ENCODE peak calls at places on chromosomes 3 and 15, in six cellular contexts. H, N, Y, K, P and T are unnamed samples.
A peak's percentile ranks its signal among the peaks of the same experiment; 100 is the strongest.

GRCh38 chr15:60575995-60576394 is 97.1 kb upstream of the ICE2 start:
- DNase-seq in H (no peak), N (no peak), Y (peak; percentile 39), K (no peak), P (no peak), T (no peak)

GRCh38 chr3:182789371-182789770 is 3.9 kb upstream of the ATP11B start:
- DNase-seq in H (no peak), N (no peak), Y (no peak), K (no peak), P (no peak), T (peak; percentile 28)

GRCh38 chr15:25053000-25053815 is 98.4 kb downstream of the SNRPN start:
- DNase-seq in H (no peak), N (peak; percentile 29), Y (no peak), K (peak; percentile 4), P (no peak), T (no peak)

GRCh38 chr3:64157150-64158035 is 67.9 kb downstream of the PRICKLE2 start:
- DNase-seq in H (no peak), N (no peak), Y (no peak), K (no peak), P (no peak), T (no peak)

GRCh38 chr3:81446806-81447205 is 314.6 kb downstream of the GBE1 start:
- DNase-seq in H (no peak), N (no peak), Y (no peak), K (no peak), P (no peak), T (no peak)

GRCh38 chr3:72625616-72626337 is 222.5 kb downstream of the SHQ1 start:
- DNase-seq in H (no peak), N (no peak), Y (peak; percentile 29), K (no peak), P (no peak), T (peak; percentile 58)

GRCh38 chr3:31157893-31158620 is 263.6 kb upstream of the GADL1 start:
- DNase-seq in H (no peak), N (no peak), Y (no peak), K (no peak), P (no peak), T (peak; percentile 23)

GRCh38 chr15:75718326-75718725 is 5.7 kb upstream of the CSPG4 start:
- DNase-seq in H (peak; percentile 46), N (no peak), Y (peak; percentile 77), K (no peak), P (no peak), T (peak; percentile 65)

GRCh38 chr15:75050283-75050682 is 26.9 kb downstream of the PPCDC start:
- DNase-seq in H (no peak), N (no peak), Y (no peak), K (no peak), P (no peak), T (no peak)

GRCh38 chr3:37907906-37908305 is 46.2 kb downstream of the CTDSPL start:
- DNase-seq in H (no peak), N (no peak), Y (no peak), K (no peak), P (no peak), T (no peak)

GRCh38 chr15:72199721-72200212 is 2.2 kb upstream of the GRAMD2A start:
- DNase-seq in H (peak; percentile 79), N (peak; percentile 85), Y (peak; percentile 60), K (peak; percentile 73), P (peak; percentile 47), T (peak; percentile 80)

GRCh38 chr3:186193534-186194450 is 84.9 kb upstream of the ETV5 start:
- DNase-seq in H (no peak), N (no peak), Y (no peak), K (no peak), P (no peak), T (no peak)

GRCh38 chr3:135556184-135556583 is 409.3 kb upstream of the PPP2R3A start:
- DNase-seq in H (no peak), N (no peak), Y (peak; percentile 5), K (no peak), P (no peak), T (no peak)

GRCh38 chr3:108667312-108667711 is 77.8 kb downstream of the DZIP3 start:
- DNase-seq in H (no peak), N (no peak), Y (no peak), K (no peak), P (no peak), T (no peak)

GRCh38 chr15:60994842-60995495 is 234.1 kb downstream of the RORA start:
- DNase-seq in H (no peak), N (no peak), Y (no peak), K (peak; percentile 52), P (no peak), T (peak; percentile 12)

GRCh38 chr3:129305592-129306091 is 27.0 kb downstream of the HMCES start:
- DNase-seq in H (peak; percentile 92), N (peak; percentile 96), Y (peak; percentile 48), K (peak; percentile 90), P (no peak), T (peak; percentile 89)

GRCh38 chr3:112629425-112629824 is 11.5 kb downstream of the CCDC80 start:
- DNase-seq in H (peak; percentile 69), N (peak; percentile 94), Y (peak; percentile 87), K (peak; percentile 83), P (peak; percentile 71), T (peak; percentile 99)

GRCh38 chr15:43828061-43828657 is 1.4 kb downstream of the WDR76 start:
- DNase-seq in H (no peak), N (no peak), Y (peak; percentile 3), K (no peak), P (no peak), T (peak; percentile 25)

GRCh38 chr15:36330598-36330997 is 248.8 kb upstream of the CDIN1 start:
- DNase-seq in H (no peak), N (no peak), Y (no peak), K (no peak), P (no peak), T (no peak)

GRCh38 chr3:185362850-185363661 is at the start of gene MAP3K13:
- DNase-seq in H (peak; percentile 86), N (peak; percentile 93), Y (peak; percentile 92), K (peak; percentile 60), P (peak; percentile 78), T (peak; percentile 88)

GRCh38 chr3:11238880-11239279 is 33.3 kb upstream of the ATG7 start:
- DNase-seq in H (no peak), N (no peak), Y (peak; percentile 74), K (no peak), P (peak; percentile 69), T (peak; percentile 94)

GRCh38 chr3:36219398-36219797 is 160.9 kb upstream of the STAC start:
- DNase-seq in H (no peak), N (no peak), Y (peak; percentile 28), K (no peak), P (no peak), T (peak; percentile 52)

GRCh38 chr3:157063926-157064325 is 96.0 kb downstream of the CCNL1 start:
- DNase-seq in H (no peak), N (no peak), Y (no peak), K (no peak), P (no peak), T (peak; percentile 45)

GRCh38 chr15:39580630-39581500 is at the start of gene THBS1:
- DNase-seq in H (no peak), N (peak; percentile 97), Y (peak; percentile 96), K (peak; percentile 94), P (peak; percentile 95), T (peak; percentile 90)

GRCh38 chr15:62242999-62243398 is 77.9 kb upstream of the C2CD4B start:
- DNase-seq in H (no peak), N (peak; percentile 45), Y (no peak), K (no peak), P (no peak), T (no peak)

GRCh38 chr15:62240121-62240520 is 75.0 kb upstream of the C2CD4B start:
- DNase-seq in H (no peak), N (no peak), Y (no peak), K (no peak), P (no peak), T (no peak)

GRCh38 chr15:62244762-62245161 is 79.7 kb upstream of the C2CD4B start:
- DNase-seq in H (no peak), N (no peak), Y (no peak), K (no peak), P (no peak), T (no peak)

GRCh38 chr15:62240697-62241096 is 75.6 kb upstream of the C2CD4B start:
- DNase-seq in H (no peak), N (no peak), Y (no peak), K (no peak), P (no peak), T (no peak)

DNA sequence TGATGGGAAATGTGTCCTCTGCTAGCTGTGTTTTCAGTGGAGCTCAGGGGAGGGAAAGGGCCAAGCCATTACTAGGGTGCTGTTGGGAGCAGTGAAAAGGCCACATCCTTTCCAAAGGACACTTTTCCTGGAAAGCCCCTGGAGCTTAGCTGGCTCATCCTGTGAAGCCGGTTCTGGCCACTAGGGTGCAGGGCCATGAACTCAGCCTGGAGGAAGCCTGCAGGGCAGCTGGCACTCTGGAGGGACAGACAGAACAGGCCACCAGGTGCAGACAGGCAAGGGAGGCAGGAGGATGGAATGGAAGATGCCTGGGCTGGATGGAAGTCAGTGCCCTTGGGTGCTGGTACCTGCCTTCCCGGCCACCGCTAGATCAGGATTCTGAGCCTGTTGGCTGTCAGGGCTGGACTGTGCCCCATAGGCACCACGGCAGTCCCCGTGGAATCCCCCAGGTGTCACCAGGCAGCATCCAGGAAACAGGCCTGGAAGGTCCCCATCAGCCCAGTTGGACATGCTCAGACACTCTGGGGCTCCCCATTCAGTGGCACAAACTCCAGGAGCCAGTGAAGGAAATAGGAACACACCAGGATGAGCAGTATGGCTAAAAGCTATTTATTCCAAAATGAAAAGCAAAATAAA is 76.2 kb upstream of the C2CD4B start:
- DNase-seq in H (peak; percentile 69), N (no peak), Y (no peak), K (no peak), P (no peak), T (no peak)
- TF ChIP-seq CTCF in H (peak; percentile 60), N (no peak), Y (peak; percentile 23), K (peak; percentile 6), P (peak; percentile 36), T (peak; percentile 26)

GRCh38 chr15:90957791-90958190 is 3.1 kb downstream of the RCCD1 start:
- DNase-seq in H (no peak), N (no peak), Y (no peak), K (no peak), P (no peak), T (no peak)
- H3K4me3 ChIP-seq in H (peak overlapping the region; percentile 85), N (peak overlapping the region; percentile 68), Y (peak overlapping the region; percentile 66), K (peak overlapping the region; percentile 59), P (peak overlapping the region; percentile 66), T (peak overlapping the region; percentile 73)

GRCh38 chr3:58135712-58136543 is 74.8 kb downstream of the DNASE1L3 start:
- DNase-seq in H (no peak), N (no peak), Y (no peak), K (no peak), P (no peak), T (peak; percentile 41)
- TF ChIP-seq CTCF in H (peak; percentile 21), N (peak; percentile 13), Y (peak; percentile 21), K (no peak), P (peak; percentile 42), T (peak; percentile 51)

DNA sequence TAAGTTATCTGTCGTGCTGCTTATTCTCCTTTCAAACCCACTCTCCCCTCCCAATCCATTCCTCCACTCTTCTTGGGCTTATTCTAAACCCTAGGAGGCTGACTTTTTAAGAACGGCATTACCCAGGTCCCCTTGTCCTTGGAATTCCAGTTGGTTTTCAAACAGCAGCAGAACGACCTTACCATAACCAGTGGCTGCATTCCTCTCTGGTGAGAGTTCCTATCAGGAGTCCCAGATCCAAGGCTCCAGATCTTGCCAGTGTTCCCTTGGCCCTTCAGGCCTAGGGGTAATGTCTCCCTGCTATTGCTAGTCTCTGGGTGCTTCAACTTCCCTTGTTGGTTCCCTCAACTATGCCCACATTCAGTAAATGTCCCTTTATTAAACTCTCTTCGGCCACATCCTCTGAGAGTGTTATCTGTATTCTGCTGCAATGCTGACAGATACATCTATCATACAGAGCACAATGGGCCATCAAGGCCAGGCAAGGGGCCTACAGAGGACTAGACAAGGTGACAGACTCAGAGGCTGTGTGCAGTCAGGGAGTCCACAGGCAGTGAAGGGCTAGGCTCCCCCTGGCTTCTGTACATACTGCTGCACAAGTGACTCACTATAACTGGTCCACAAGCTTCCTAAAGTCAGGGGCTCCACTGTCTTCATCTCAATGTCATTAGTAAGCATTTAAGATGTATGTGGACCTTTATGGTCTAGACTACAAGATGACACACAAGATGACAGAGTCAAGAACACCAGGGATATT is 10.1 kb downstream of the LYSMD2 start:
- DNase-seq in H (peak; percentile 64), N (no peak), Y (no peak), K (no peak), P (no peak), T (peak; percentile 33)
- H3K4me3 ChIP-seq in H (peak overlapping the region; percentile 20), N (no peak overlapping the region), Y (no peak overlapping the region), K (no peak overlapping the region), P (no peak overlapping the region), T (no peak overlapping the region)